ENCODE peak calls at places on chromosome 20, in ten cellular contexts. A is progenitor cell of endocrine pancreas; E is NCI-H748 treated with DMSO at 0.1 percent for 48 hours; T is activated naive CD4-positive, alpha-beta T cell; N is A549; J is EL; Z is cardiac muscle cell; C is body of pancreas; D is pons; K is stimulated activated CD4-positive, alpha-beta T cell treated with anti-CD3 and anti-CD28 coated beads, Interleukin-15, amount 100 ng/mL, for 48 hours. Y is an unnamed sample.

GRCh38 chr20:38290829-38291581 is 13.0 kb upstream of the BPI start:
- DNase-seq in J (peak; percentile 65), K (no peak), C (no peak), A (no peak), Z (peak; percentile 88), T (no peak), D (peak; percentile 39), E (peak; percentile 31), N (peak; percentile 82), Y (peak; percentile 60)

GRCh38 chr20:37223053-37223452 is 38.6 kb downstream of the GHRH start:
- DNase-seq in A (no peak), Z (peak; percentile 92), E (no peak), J (peak; percentile 89), N (no peak), D (peak; percentile 79), C (peak; percentile 49), T (no peak), K (no peak), Y (no peak)

GRCh38 chr20:3239026-3239866 is at the start of gene SLC4A11:
- DNase-seq in N (peak; percentile 83), A (no peak), Z (peak; percentile 67), J (peak; percentile 77), T (no peak), D (no peak), C (peak; percentile 67), E (peak; percentile 69), K (no peak), Y (peak; percentile 79)

GRCh38 chr20:33684533-33685327 is 1.5 kb downstream of the E2F1 start:
- DNase-seq in N (no peak), E (peak; percentile 39), T (no peak), A (no peak), J (no peak), D (no peak), C (no peak), Z (no peak), K (no peak), Y (no peak)

GRCh38 chr20:54037525-54037924 is 32.9 kb downstream of the BCAS1 start:
- DNase-seq in D (no peak), J (no peak), T (no peak), N (no peak), E (no peak), C (no peak), Z (no peak), A (no peak), K (no peak), Y (no peak)

GRCh38 chr20:60105404-60105803 is 147.2 kb downstream of the CDH26 start:
- DNase-seq in J (no peak), C (no peak), A (no peak), T (no peak), K (no peak), Z (no peak), E (no peak), D (no peak), N (no peak), Y (no peak)

GRCh38 chr20:36620917-36621316 is 15.3 kb downstream of the RAB5IF start:
- DNase-seq in T (no peak), J (no peak), E (no peak), C (no peak), N (no peak), A (no peak), K (no peak), Z (no peak), D (no peak), Y (no peak)

GRCh38 chr20:40630723-40631631 is 58.1 kb downstream of the MAFB start:
- DNase-seq in E (no peak), T (no peak), A (no peak), J (no peak), K (no peak), D (no peak), C (no peak), Z (no peak), N (no peak), Y (no peak)

GRCh38 chr20:10632681-10633509 is 40.9 kb downstream of the JAG1 start:
- DNase-seq in T (no peak), J (peak; percentile 71), Z (no peak), E (no peak), D (no peak), K (no peak), A (no peak), C (no peak), N (no peak), Y (no peak)

GRCh38 chr20:17533396-17533795 is 2.2 kb upstream of the BFSP1 start:
- DNase-seq in Z (peak; percentile 69), N (peak; percentile 88), T (no peak), E (peak; percentile 27), K (no peak), C (peak; percentile 22), D (peak; percentile 69), A (no peak), J (peak; percentile 70), Y (peak; percentile 56)

GRCh38 chr20:47008842-47009518 is 114.3 kb downstream of the EYA2 start:
- DNase-seq in T (no peak), A (no peak), Z (no peak), J (no peak), E (peak; percentile 58), N (no peak), D (no peak), K (no peak), C (no peak), Y (no peak)

GRCh38 chr20:47019106-47019824 is 124.6 kb downstream of the EYA2 start:
- DNase-seq in J (no peak), C (no peak), K (no peak), Z (peak; percentile 67), A (no peak), E (no peak), N (no peak), T (no peak), D (peak; percentile 25), Y (no peak)

GRCh38 chr20:23082846-23083552 is 3.1 kb downstream of the CD93 start:
- DNase-seq in A (no peak), K (no peak), N (no peak), T (no peak), D (no peak), J (no peak), E (no peak), C (peak; percentile 57), Z (no peak), Y (no peak)

GRCh38 chr20:61521680-61522420 is 269.8 kb downstream of the CDH4 start:
- DNase-seq in E (no peak), J (no peak), T (no peak), C (no peak), A (no peak), D (no peak), N (no peak), Z (peak; percentile 10), K (no peak), Y (no peak)

GRCh38 chr20:23923311-23923710 is 43.8 kb upstream of the CST5 start:
- DNase-seq in A (no peak), K (no peak), T (no peak), E (no peak), C (no peak), Z (no peak), J (no peak), D (no peak), N (no peak), Y (no peak)

GRCh38 chr20:57698191-57698866 is 11.5 kb downstream of the PMEPA1 start:
- DNase-seq in D (no peak), N (peak; percentile 99), J (peak; percentile 99), K (peak; percentile 74), C (peak; percentile 28), E (no peak), T (no peak), Z (peak; percentile 94), A (no peak), Y (no peak)

GRCh38 chr20:31562241-31562640 is 42.8 kb upstream of the ID1 start:
- DNase-seq in K (no peak), J (no peak), N (no peak), A (no peak), E (no peak), D (no peak), T (no peak), C (no peak), Z (no peak), Y (no peak)

GRCh38 chr20:22688485-22688884 is 104.1 kb upstream of the FOXA2 start:
- DNase-seq in D (no peak), Z (no peak), C (no peak), A (no peak), K (no peak), E (no peak), T (no peak), N (no peak), J (no peak), Y (no peak)

GRCh38 chr20:10609276-10609675 is 64.5 kb downstream of the JAG1 start:
- DNase-seq in N (no peak), C (peak; percentile 49), T (no peak), A (no peak), K (no peak), E (no peak), D (no peak), Z (peak; percentile 90), J (peak; percentile 73), Y (no peak)

GRCh38 chr20:43490038-43490437 is 17.5 kb upstream of the L3MBTL1 start:
- DNase-seq in A (no peak), T (no peak), Z (no peak), D (no peak), N (no peak), C (no peak), J (no peak), E (no peak), K (no peak), Y (no peak)

GRCh38 chr20:20710847-20711315 is 1.6 kb downstream of the RALGAPA2 start:
- DNase-seq in Z (no peak), N (no peak), D (no peak), E (no peak), K (no peak), T (no peak), C (peak; percentile 91), A (no peak), J (no peak), Y (no peak)

GRCh38 chr20:62649140-62649539 is 6.8 kb downstream of the SLCO4A1 start:
- DNase-seq in T (no peak), E (no peak), Z (no peak), D (no peak), A (no peak), K (no peak), N (no peak), C (no peak), J (no peak), Y (no peak)

GRCh38 chr20:17969884-17970409 is 1.1 kb downstream of the MGME1 start:
- DNase-seq in N (peak; percentile 40), D (peak; percentile 85), A (no peak), E (no peak), T (no peak), Z (peak; percentile 53), C (peak; percentile 34), J (peak; percentile 64), K (no peak), Y (no peak)

GRCh38 chr20:23020230-23020629 is 14.9 kb upstream of the SSTR4 start:
- DNase-seq in E (no peak), N (no peak), T (no peak), C (no peak), J (no peak), A (no peak), K (no peak), D (no peak), Z (no peak), Y (no peak)

GRCh38 chr20:38536310-38536709 is 44.7 kb upstream of the ADIG start:
- DNase-seq in T (no peak), N (no peak), J (peak; percentile 36), C (no peak), K (no peak), E (no peak), Z (no peak), D (no peak), A (no peak), Y (no peak)

GRCh38 chr20:1987826-1988225 is 6.0 kb downstream of the PDYN start:
- DNase-seq in K (no peak), A (no peak), J (peak; percentile 23), C (no peak), D (no peak), E (no peak), T (no peak), N (no peak), Z (peak; percentile 31), Y (no peak)

GRCh38 chr20:51934301-51935002 is 132.1 kb upstream of the SALL4 start:
- DNase-seq in C (no peak), J (no peak), N (no peak), K (no peak), D (no peak), E (peak; percentile 38), A (no peak), Z (no peak), T (no peak), Y (peak; percentile 46)